ENCODE peak calls at places on chromosomes 2 and 18, in six cellular contexts. I, P, O, X, Q and H are unnamed samples.

GRCh38 chr2:200430017-200430416 is 79.9 kb downstream of the KCTD18 start:
- DNase-seq in I (no peak), P (no peak), O (no peak), X (no peak), Q (no peak), H (no peak)

GRCh38 chr2:240404174-240404852 is 31.1 kb upstream of the GPC1 start:
- DNase-seq in I (no peak), P (no peak), O (no peak), X (no peak), Q (no peak), H (peak; percentile 3)

GRCh38 chr2:113164930-113165585 is 8.7 kb upstream of the PSD4 start:
- DNase-seq in I (peak; percentile 69), P (no peak), O (peak; percentile 49), X (peak; percentile 70), Q (no peak), H (no peak)

GRCh38 chr2:189444322-189444721 is 3.0 kb downstream of the WDR75 start:
- DNase-seq in I (no peak), P (no peak), O (no peak), X (no peak), Q (no peak), H (no peak)

GRCh38 chr18:77206676-77207370 is 42.8 kb upstream of the GALR1 start:
- DNase-seq in I (no peak), P (peak; percentile 70), O (no peak), X (no peak), Q (no peak), H (peak; percentile 79)

GRCh38 chr18:23235336-23235735 is 100.1 kb downstream of the CABLES1 start:
- DNase-seq in I (no peak), P (no peak), O (peak; percentile 35), X (no peak), Q (no peak), H (no peak)

GRCh38 chr2:129905664-129906081 is 73.8 kb upstream of the RAB6C start:
- DNase-seq in I (peak; percentile 17), P (no peak), O (no peak), X (no peak), Q (no peak), H (no peak)

GRCh38 chr2:223109341-223109740 is 57.4 kb downstream of the KCNE4 start:
- DNase-seq in I (no peak), P (no peak), O (no peak), X (no peak), Q (no peak), H (no peak)

GRCh38 chr2:191811807-191812602 is 34.9 kb downstream of the CAVIN2 start:
- DNase-seq in I (peak; percentile 37), P (peak; percentile 35), O (no peak), X (peak; percentile 70), Q (peak; percentile 39), H (peak; percentile 60)

GRCh38 chr2:101337877-101338276 is 29.4 kb upstream of the RNF149 start:
- DNase-seq in I (no peak), P (no peak), O (no peak), X (no peak), Q (peak; percentile 60), H (no peak)

GRCh38 chr2:65357959-65358294 is 74.5 kb downstream of the SPRED2 start:
- DNase-seq in I (no peak), P (no peak), O (no peak), X (no peak), Q (no peak), H (no peak)

GRCh38 chr2:47456851-47457250 is 53.9 kb downstream of the MSH2 start:
- DNase-seq in I (no peak), P (no peak), O (no peak), X (no peak), Q (no peak), H (no peak)

GRCh38 chr18:79366177-79367094 is 29.3 kb upstream of the NFATC1 start:
- DNase-seq in I (no peak), P (no peak), O (no peak), X (no peak), Q (no peak), H (no peak)

GRCh38 chr2:14420851-14421250 is 211.7 kb upstream of the LRATD1 start:
- DNase-seq in I (no peak), P (no peak), O (no peak), X (no peak), Q (no peak), H (no peak)

GRCh38 chr2:178908810-178909209 is 101.6 kb upstream of the TTN start:
- DNase-seq in I (no peak), P (no peak), O (no peak), X (no peak), Q (no peak), H (no peak)

GRCh38 chr2:31270136-31270535 is 36.2 kb downstream of the EHD3 start:
- DNase-seq in I (no peak), P (no peak), O (no peak), X (no peak), Q (no peak), H (no peak)

GRCh38 chr2:23378496-23378895 is 6.5 kb upstream of the KLHL29 start:
- DNase-seq in I (no peak), P (no peak), O (no peak), X (no peak), Q (no peak), H (no peak)

GRCh38 chr18:39841133-39842041 is 2113.6 kb upstream of the PIK3C3 start:
- DNase-seq in I (peak; percentile 79), P (peak; percentile 44), O (peak; percentile 76), X (peak; percentile 92), Q (peak; percentile 41), H (no peak)

GRCh38 chr2:233798335-233799086 is 20.4 kb downstream of the MROH2A start:
- DNase-seq in I (no peak), P (no peak), O (peak; percentile 51), X (no peak), Q (no peak), H (no peak)

GRCh38 chr2:174342600-174343342 is 8.0 kb downstream of the SP9 start:
- DNase-seq in I (no peak), P (no peak), O (peak; percentile 78), X (peak; percentile 64), Q (no peak), H (no peak)

GRCh38 chr2:208671312-208671711 is 264.7 kb downstream of the PTH2R start:
- DNase-seq in I (no peak), P (no peak), O (no peak), X (peak; percentile 24), Q (no peak), H (no peak)

GRCh38 chr2:198177040-198177439 is 372.6 kb downstream of the PLCL1 start:
- DNase-seq in I (no peak), P (no peak), O (no peak), X (no peak), Q (no peak), H (no peak)

GRCh38 chr2:13056259-13056843 is 339.6 kb downstream of the TRIB2 start:
- DNase-seq in I (no peak), P (no peak), O (no peak), X (peak; percentile 19), Q (no peak), H (no peak)

GRCh38 chr2:68103026-68103425 is 40.2 kb upstream of the C1D start:
- DNase-seq in I (no peak), P (no peak), O (no peak), X (no peak), Q (no peak), H (no peak)

DNA sequence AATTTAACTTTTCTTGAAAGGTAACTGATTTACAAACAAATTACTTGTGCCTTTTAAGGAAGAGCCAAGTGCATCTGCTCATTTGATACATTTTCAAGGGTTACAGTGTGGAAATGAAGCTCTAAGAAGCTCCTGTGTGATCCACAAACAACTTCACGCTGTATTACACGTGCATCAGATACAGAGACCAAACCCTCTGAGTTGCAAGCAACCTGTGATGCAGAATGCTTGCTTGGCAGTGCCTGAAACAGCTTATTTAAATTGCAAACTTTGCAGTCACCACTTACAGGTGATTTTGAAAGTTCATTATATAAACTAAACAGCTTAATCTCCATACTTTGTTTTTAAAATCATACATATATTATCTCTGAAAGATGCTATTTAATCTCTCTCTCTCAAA is 50.1 kb downstream of the ZEB2 start:
- DNase-seq in I (no peak), P (no peak), O (no peak), X (no peak), Q (no peak), H (no peak)
- H3K4me1 ChIP-seq in I (peaks cover 13% of the 10 kb centered on the region), P (peaks cover 16% of the 10 kb centered on the region), O (peaks cover 95% of the 10 kb centered on the region), X (peaks cover 69% of the 10 kb centered on the region), Q (no peaks in the 10 kb centered on the region), H (no peaks in the 10 kb centered on the region)

DNA sequence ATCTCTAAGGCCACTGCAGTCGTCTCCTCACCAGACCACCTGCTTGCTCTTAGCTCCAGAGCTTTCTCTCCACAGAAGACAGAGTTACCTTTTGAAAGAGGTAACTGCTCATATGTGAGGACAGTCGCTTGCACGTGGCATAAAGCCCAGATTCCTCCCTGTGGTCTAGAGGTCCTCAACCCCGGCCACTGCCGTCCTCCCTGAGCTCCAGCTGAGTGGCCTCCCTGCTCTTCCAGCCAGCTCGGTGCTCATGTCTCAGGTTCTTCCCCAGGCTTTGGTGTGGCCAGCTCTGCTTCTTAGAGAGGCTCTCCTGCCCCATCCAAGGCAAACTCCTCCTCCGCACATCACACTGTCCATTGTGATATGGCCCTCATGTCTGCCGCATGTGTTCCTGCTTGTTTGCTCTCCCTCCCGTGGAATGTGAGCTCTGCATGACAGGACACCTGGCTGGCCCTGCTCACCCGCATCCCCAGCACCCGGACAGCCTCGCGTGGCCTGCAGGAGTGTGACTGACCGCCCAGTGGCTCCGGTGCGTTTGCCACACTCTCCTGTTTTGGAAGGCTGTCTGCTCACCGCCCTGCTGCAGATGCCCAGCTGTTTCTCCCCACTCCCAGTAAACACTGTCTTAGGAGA is 91.5 kb upstream of the LDLRAD4 start:
- DNase-seq in I (no peak), P (no peak), O (no peak), X (no peak), Q (no peak), H (no peak)
- H3K4me1 ChIP-seq in I (no peaks in the 10 kb centered on the region), P (no peaks in the 10 kb centered on the region), O (peaks cover 5% of the 10 kb centered on the region), X (no peaks in the 10 kb centered on the region), Q (no peaks in the 10 kb centered on the region), H (no peaks in the 10 kb centered on the region)

GRCh38 chr18:63140038-63140450 is 179.5 kb downstream of the BCL2 start:
- DNase-seq in I (no peak), P (no peak), O (no peak), X (no peak), Q (no peak), H (no peak)
- H3K4me1 ChIP-seq in I (peaks cover 5% of the 10 kb centered on the region), P (peaks cover 8% of the 10 kb centered on the region), O (peaks cover 96% of the 10 kb centered on the region), X (peaks cover 10% of the 10 kb centered on the region), Q (no peaks in the 10 kb centered on the region), H (peaks cover 14% of the 10 kb centered on the region)

GRCh38 chr2:25305809-25306208 is 35.9 kb downstream of the DNMT3A start:
- DNase-seq in I (no peak), P (no peak), O (no peak), X (no peak), Q (peak; percentile 24), H (no peak)

GRCh38 chr2:25303517-25304338 is 38.0 kb downstream of the DNMT3A start:
- DNase-seq in I (no peak), P (no peak), O (no peak), X (no peak), Q (no peak), H (no peak)

GRCh38 chr2:25302758-25303436 is 38.8 kb downstream of the DNMT3A start:
- DNase-seq in I (no peak), P (no peak), O (no peak), X (no peak), Q (peak; percentile 20), H (no peak)

GRCh38 chr2:25305197-25305596 is 36.5 kb downstream of the DNMT3A start:
- DNase-seq in I (no peak), P (no peak), O (no peak), X (no peak), Q (peak; percentile 13), H (no peak)

DNA sequence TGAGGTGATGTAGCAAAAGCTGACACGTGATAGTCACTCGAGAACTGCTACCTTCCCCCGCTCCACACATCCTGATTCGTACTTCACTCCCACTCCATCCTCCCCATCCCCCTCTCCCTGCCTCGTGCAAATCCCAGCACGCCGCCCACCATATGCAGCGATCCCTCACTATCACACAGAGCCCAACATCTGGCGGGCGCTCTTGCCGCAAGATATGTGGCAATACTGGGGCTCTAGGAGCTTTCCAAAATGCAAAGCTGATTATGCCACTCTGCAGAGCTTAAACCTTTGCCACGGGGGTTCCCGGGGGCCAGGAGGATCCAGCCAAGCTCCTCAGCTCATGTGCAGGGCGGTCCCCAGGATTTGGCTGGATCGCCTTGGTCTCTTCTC is 37.4 kb downstream of the DNMT3A start:
- DNase-seq in I (no peak), P (peak; percentile 42), O (no peak), X (no peak), Q (peak; percentile 23), H (no peak)
- H3K4me1 ChIP-seq in I (peaks cover 6% of the 10 kb centered on the region), P (peaks cover 11% of the 10 kb centered on the region), O (peaks cover 87% of the 10 kb centered on the region), X (peaks cover 7% of the 10 kb centered on the region), Q (peaks cover 15% of the 10 kb centered on the region), H (no peaks in the 10 kb centered on the region)